ENCODE peak calls at places on chromosomes 16 and 17, in eight cellular contexts. One of them, this sample, is unnamed.
A peak's percentile ranks its signal among the peaks of the same experiment; 100 is the strongest.

GRCh38 chr17:47708864-47709541 is 15.0 kb downstream of the TBKBP1 start:
- DNase-seq in stimulated activated CD4-positive, alpha-beta T cell treated with anti-CD3 and anti-CD28 coated beads, Interleukin-1b, Interleukin-23, amount 100 ng/mL, for 24 hours: no peak
- DNase-seq in RPMI7951: peak; percentile 22
- DNase-seq in NCI-H1092: no peak
- DNase-seq in ELF-1: peak; percentile 39
- DNase-seq in T-helper 2 cell: no peak
- DNase-seq in lower lobe of right lung: peak; percentile 51
- DNase-seq in mesenchymal stem cell: no peak
- DNase-seq in this sample: peak; percentile 71

GRCh38 chr16:51313204-51313603 is 162.1 kb upstream of the SALL1 start:
- DNase-seq in lower lobe of right lung: no peak
- DNase-seq in NCI-H1092: no peak
- DNase-seq in stimulated activated CD4-positive, alpha-beta T cell treated with anti-CD3 and anti-CD28 coated beads, Interleukin-1b, Interleukin-23, amount 100 ng/mL, for 24 hours: no peak
- DNase-seq in mesenchymal stem cell: no peak
- DNase-seq in RPMI7951: no peak
- DNase-seq in ELF-1: no peak
- DNase-seq in T-helper 2 cell: no peak
- DNase-seq in this sample: no peak

GRCh38 chr17:62692721-62693431 is 65.4 kb downstream of the MRC2 start:
- DNase-seq in stimulated activated CD4-positive, alpha-beta T cell treated with anti-CD3 and anti-CD28 coated beads, Interleukin-1b, Interleukin-23, amount 100 ng/mL, for 24 hours: no peak
- DNase-seq in NCI-H1092: no peak
- DNase-seq in mesenchymal stem cell: peak; percentile 36
- DNase-seq in ELF-1: peak; percentile 47
- DNase-seq in lower lobe of right lung: peak; percentile 46
- DNase-seq in RPMI7951: peak; percentile 40
- DNase-seq in T-helper 2 cell: no peak
- DNase-seq in this sample: no peak

GRCh38 chr16:27803775-27804549 is 254.0 kb downstream of the KATNIP start:
- DNase-seq in RPMI7951: no peak
- DNase-seq in ELF-1: peak; percentile 16
- DNase-seq in NCI-H1092: no peak
- DNase-seq in stimulated activated CD4-positive, alpha-beta T cell treated with anti-CD3 and anti-CD28 coated beads, Interleukin-1b, Interleukin-23, amount 100 ng/mL, for 24 hours: no peak
- DNase-seq in T-helper 2 cell: no peak
- DNase-seq in mesenchymal stem cell: no peak
- DNase-seq in lower lobe of right lung: no peak
- DNase-seq in this sample: no peak

GRCh38 chr16:47713225-47713595 is 252.1 kb downstream of the PHKB start:
- DNase-seq in ELF-1: no peak
- DNase-seq in lower lobe of right lung: no peak
- DNase-seq in T-helper 2 cell: no peak
- DNase-seq in NCI-H1092: no peak
- DNase-seq in stimulated activated CD4-positive, alpha-beta T cell treated with anti-CD3 and anti-CD28 coated beads, Interleukin-1b, Interleukin-23, amount 100 ng/mL, for 24 hours: no peak
- DNase-seq in RPMI7951: peak; percentile 97
- DNase-seq in mesenchymal stem cell: peak; percentile 82
- DNase-seq in this sample: peak; percentile 9

GRCh38 chr16:12801511-12802042 is 2.1 kb downstream of the CPPED1 start:
- DNase-seq in ELF-1: peak; percentile 27
- DNase-seq in stimulated activated CD4-positive, alpha-beta T cell treated with anti-CD3 and anti-CD28 coated beads, Interleukin-1b, Interleukin-23, amount 100 ng/mL, for 24 hours: no peak
- DNase-seq in lower lobe of right lung: no peak
- DNase-seq in T-helper 2 cell: no peak
- DNase-seq in mesenchymal stem cell: peak; percentile 80
- DNase-seq in RPMI7951: peak; percentile 56
- DNase-seq in NCI-H1092: no peak
- DNase-seq in this sample: peak; percentile 57

GRCh38 chr17:31433091-31433790 is 41.8 kb downstream of the RAB11FIP4 start:
- DNase-seq in ELF-1: no peak
- DNase-seq in NCI-H1092: no peak
- DNase-seq in mesenchymal stem cell: no peak
- DNase-seq in stimulated activated CD4-positive, alpha-beta T cell treated with anti-CD3 and anti-CD28 coated beads, Interleukin-1b, Interleukin-23, amount 100 ng/mL, for 24 hours: no peak
- DNase-seq in RPMI7951: no peak
- DNase-seq in lower lobe of right lung: no peak
- DNase-seq in T-helper 2 cell: peak; percentile 50
- DNase-seq in this sample: no peak

GRCh38 chr17:27996157-27997043 is 46.1 kb upstream of the NLK start:
- DNase-seq in RPMI7951: no peak
- DNase-seq in T-helper 2 cell: no peak
- DNase-seq in mesenchymal stem cell: no peak
- DNase-seq in ELF-1: peak; percentile 10
- DNase-seq in stimulated activated CD4-positive, alpha-beta T cell treated with anti-CD3 and anti-CD28 coated beads, Interleukin-1b, Interleukin-23, amount 100 ng/mL, for 24 hours: no peak
- DNase-seq in lower lobe of right lung: no peak
- DNase-seq in NCI-H1092: no peak
- DNase-seq in this sample: no peak

GRCh38 chr16:22670551-22670970 is 143.4 kb upstream of the HS3ST2 start:
- DNase-seq in mesenchymal stem cell: no peak
- DNase-seq in NCI-H1092: no peak
- DNase-seq in stimulated activated CD4-positive, alpha-beta T cell treated with anti-CD3 and anti-CD28 coated beads, Interleukin-1b, Interleukin-23, amount 100 ng/mL, for 24 hours: no peak
- DNase-seq in lower lobe of right lung: no peak
- DNase-seq in T-helper 2 cell: no peak
- DNase-seq in ELF-1: peak; percentile 96
- DNase-seq in RPMI7951: no peak
- DNase-seq in this sample: peak; percentile 50

GRCh38 chr16:15653227-15653626 is 3.2 kb downstream of the NDE1 start:
- DNase-seq in mesenchymal stem cell: peak; percentile 92
- DNase-seq in RPMI7951: peak; percentile 13
- DNase-seq in lower lobe of right lung: no peak
- DNase-seq in stimulated activated CD4-positive, alpha-beta T cell treated with anti-CD3 and anti-CD28 coated beads, Interleukin-1b, Interleukin-23, amount 100 ng/mL, for 24 hours: no peak
- DNase-seq in ELF-1: peak; percentile 32
- DNase-seq in T-helper 2 cell: no peak
- DNase-seq in NCI-H1092: no peak
- DNase-seq in this sample: peak; percentile 19

GRCh38 chr17:78806451-78806850 is 24.4 kb upstream of the CYTH1 start:
- DNase-seq in stimulated activated CD4-positive, alpha-beta T cell treated with anti-CD3 and anti-CD28 coated beads, Interleukin-1b, Interleukin-23, amount 100 ng/mL, for 24 hours: no peak
- DNase-seq in T-helper 2 cell: peak; percentile 71
- DNase-seq in lower lobe of right lung: no peak
- DNase-seq in ELF-1: no peak
- DNase-seq in mesenchymal stem cell: no peak
- DNase-seq in NCI-H1092: no peak
- DNase-seq in RPMI7951: no peak
- DNase-seq in this sample: no peak

GRCh38 chr16:23158114-23158513 is 8.9 kb upstream of the USP31 start:
- DNase-seq in RPMI7951: no peak
- DNase-seq in NCI-H1092: no peak
- DNase-seq in lower lobe of right lung: no peak
- DNase-seq in T-helper 2 cell: no peak
- DNase-seq in mesenchymal stem cell: no peak
- DNase-seq in stimulated activated CD4-positive, alpha-beta T cell treated with anti-CD3 and anti-CD28 coated beads, Interleukin-1b, Interleukin-23, amount 100 ng/mL, for 24 hours: no peak
- DNase-seq in ELF-1: no peak
- DNase-seq in this sample: no peak

GRCh38 chr17:8020776-8021564 is 17.9 kb upstream of the ALOX15B start:
- DNase-seq in stimulated activated CD4-positive, alpha-beta T cell treated with anti-CD3 and anti-CD28 coated beads, Interleukin-1b, Interleukin-23, amount 100 ng/mL, for 24 hours: no peak
- DNase-seq in lower lobe of right lung: no peak
- DNase-seq in mesenchymal stem cell: no peak
- DNase-seq in RPMI7951: no peak
- DNase-seq in ELF-1: no peak
- DNase-seq in NCI-H1092: no peak
- DNase-seq in T-helper 2 cell: no peak
- DNase-seq in this sample: no peak

GRCh38 chr17:4948997-4949320 is 629 bp upstream of the PFN1 start:
- DNase-seq in mesenchymal stem cell: peak; percentile 94
- DNase-seq in ELF-1: peak; percentile 94
- DNase-seq in RPMI7951: peak; percentile 89
- DNase-seq in T-helper 2 cell: peak; percentile 73
- DNase-seq in lower lobe of right lung: peak; percentile 90
- DNase-seq in NCI-H1092: peak; percentile 54
- DNase-seq in stimulated activated CD4-positive, alpha-beta T cell treated with anti-CD3 and anti-CD28 coated beads, Interleukin-1b, Interleukin-23, amount 100 ng/mL, for 24 hours: peak; percentile 71
- DNase-seq in this sample: peak; percentile 96

GRCh38 chr17:9987779-9988585 is 82.9 kb upstream of the RCVRN start:
- DNase-seq in lower lobe of right lung: peak; percentile 54
- DNase-seq in NCI-H1092: no peak
- DNase-seq in RPMI7951: peak; percentile 25
- DNase-seq in T-helper 2 cell: no peak
- DNase-seq in mesenchymal stem cell: peak; percentile 56
- DNase-seq in ELF-1: peak; percentile 59
- DNase-seq in stimulated activated CD4-positive, alpha-beta T cell treated with anti-CD3 and anti-CD28 coated beads, Interleukin-1b, Interleukin-23, amount 100 ng/mL, for 24 hours: no peak
- DNase-seq in this sample: peak; percentile 75

GRCh38 chr17:5758651-5759050 is 174.3 kb upstream of the NLRP1 start:
- DNase-seq in stimulated activated CD4-positive, alpha-beta T cell treated with anti-CD3 and anti-CD28 coated beads, Interleukin-1b, Interleukin-23, amount 100 ng/mL, for 24 hours: no peak
- DNase-seq in lower lobe of right lung: no peak
- DNase-seq in RPMI7951: peak; percentile 70
- DNase-seq in ELF-1: peak; percentile 70
- DNase-seq in T-helper 2 cell: no peak
- DNase-seq in NCI-H1092: no peak
- DNase-seq in mesenchymal stem cell: peak; percentile 46
- DNase-seq in this sample: peak; percentile 58

GRCh38 chr17:16439867-16440351 is 24.5 kb downstream of the TRPV2 start:
- DNase-seq in T-helper 2 cell: peak; percentile 57
- DNase-seq in ELF-1: no peak
- DNase-seq in stimulated activated CD4-positive, alpha-beta T cell treated with anti-CD3 and anti-CD28 coated beads, Interleukin-1b, Interleukin-23, amount 100 ng/mL, for 24 hours: no peak
- DNase-seq in RPMI7951: no peak
- DNase-seq in lower lobe of right lung: no peak
- DNase-seq in mesenchymal stem cell: peak; percentile 42
- DNase-seq in NCI-H1092: no peak
- DNase-seq in this sample: no peak

GRCh38 chr17:64515419-64515818 is 8.6 kb downstream of the CEP95 start:
- DNase-seq in stimulated activated CD4-positive, alpha-beta T cell treated with anti-CD3 and anti-CD28 coated beads, Interleukin-1b, Interleukin-23, amount 100 ng/mL, for 24 hours: no peak
- DNase-seq in lower lobe of right lung: no peak
- DNase-seq in NCI-H1092: no peak
- DNase-seq in T-helper 2 cell: no peak
- DNase-seq in ELF-1: no peak
- DNase-seq in RPMI7951: no peak
- DNase-seq in mesenchymal stem cell: no peak
- DNase-seq in this sample: no peak